ENCODE peak calls at places on chromosomes 11 and 22, in four cellular contexts. X, Z, M and U are unnamed samples. For H3K4me1 and H3K36me3, the result is how much of the 10 kb centered on the place peaks cover.

GRCh38 chr11:64165482-64165841 is 451 bp downstream of the MACROD1 start:
- DNase-seq in M (no peak), X (no peak), Z (no peak), U (no peak)

GRCh38 chr11:3853935-3854659 is 1.4 kb upstream of the STIM1 start:
- DNase-seq in M (no peak), X (no peak), Z (peak), U (no peak)

GRCh38 chr11:764322-765024 is 12.8 kb downstream of the GATD1 start:
- DNase-seq in Z (no peak), X (no peak), M (no peak), U (no peak)

GRCh38 chr11:61054927-61055562 is 47.2 kb upstream of the CD5 start:
- DNase-seq in Z (no peak), M (no peak), X (no peak), U (no peak)

GRCh38 chr11:117560786-117561530 is 233.3 kb downstream of the CEP164 start:
- DNase-seq in Z (no peak), M (no peak), X (no peak), U (no peak)

GRCh38 chr11:47917643-47918369 is 62.6 kb upstream of the PTPRJ start:
- DNase-seq in M (peak), X (peak), Z (peak), U (peak)

GRCh38 chr11:61803889-61804647 is 11.4 kb downstream of the FEN1 start:
- DNase-seq in M (no peak), Z (no peak), X (no peak), U (no peak)

GRCh38 chr11:2770556-2771301 is 70.9 kb upstream of the KCNQ1OT1 start:
- DNase-seq in X (no peak), Z (no peak), M (peak), U (peak)

GRCh38 chr22:18111759-18112330 is 1.2 kb downstream of the TUBA8 start:
- DNase-seq in X (no peak), M (no peak), Z (peak), U (no peak)

GRCh38 chr11:6385046-6385777 is 5.1 kb upstream of the SMPD1 start:
- DNase-seq in M (no peak), Z (no peak), X (no peak), U (no peak)

GRCh38 chr11:117690484-117691205 is 106.4 kb downstream of the DSCAML1 start:
- DNase-seq in M (no peak), Z (no peak), X (no peak), U (no peak)

GRCh38 chr11:131025020-131025419 is 108.7 kb upstream of the SNX19 start:
- DNase-seq in M (no peak), Z (no peak), X (no peak), U (no peak)

GRCh38 chr22:37492428-37493344 is 6.5 kb upstream of the MFNG start:
- DNase-seq in X (no peak), Z (no peak), M (no peak), U (no peak)
- H3K4me3 ChIP-seq in X (no peak), Z (no peak), M (no peak), U (no peak)

GRCh38 chr11:128517457-128518230 is 69.7 kb downstream of the ETS1 start:
- DNase-seq in M (peak), X (no peak), Z (no peak), U (no peak)

GRCh38 chr11:128520206-128520885 is 67.0 kb downstream of the ETS1 start:
- DNase-seq in Z (no peak), M (no peak), X (no peak), U (no peak)

GRCh38 chr11:128520886-128521696 is 66.3 kb downstream of the ETS1 start:
- DNase-seq in Z (no peak), X (no peak), M (no peak), U (no peak)

GRCh38 chr11:128518493-128519207 is 68.7 kb downstream of the ETS1 start:
- DNase-seq in X (no peak), M (no peak), Z (no peak), U (no peak)

GRCh38 chr11:128519353-128519752 is 68.0 kb downstream of the ETS1 start:
- DNase-seq in M (no peak), X (no peak), Z (no peak), U (no peak)
- H3K4me1 ChIP-seq in M (half or more), X (under half), Z (under half), U (under half)

GRCh38 chr22:46798041-46798365 is 35.6 kb downstream of the TBC1D22A start:
- DNase-seq in M (no peak), X (no peak), Z (no peak), U (no peak)
- H3K36me3 ChIP-seq in M (half or more), X (under half), Z (under half), U (under half)

GRCh38 chr22:27776410-27776958 is 25.1 kb downstream of the MN1 start:
- DNase-seq in Z (peak), M (no peak), X (no peak), U (no peak)
- H3K4me3 ChIP-seq in Z (peak), M (peak), X (no peak), U (no peak)

DNA sequence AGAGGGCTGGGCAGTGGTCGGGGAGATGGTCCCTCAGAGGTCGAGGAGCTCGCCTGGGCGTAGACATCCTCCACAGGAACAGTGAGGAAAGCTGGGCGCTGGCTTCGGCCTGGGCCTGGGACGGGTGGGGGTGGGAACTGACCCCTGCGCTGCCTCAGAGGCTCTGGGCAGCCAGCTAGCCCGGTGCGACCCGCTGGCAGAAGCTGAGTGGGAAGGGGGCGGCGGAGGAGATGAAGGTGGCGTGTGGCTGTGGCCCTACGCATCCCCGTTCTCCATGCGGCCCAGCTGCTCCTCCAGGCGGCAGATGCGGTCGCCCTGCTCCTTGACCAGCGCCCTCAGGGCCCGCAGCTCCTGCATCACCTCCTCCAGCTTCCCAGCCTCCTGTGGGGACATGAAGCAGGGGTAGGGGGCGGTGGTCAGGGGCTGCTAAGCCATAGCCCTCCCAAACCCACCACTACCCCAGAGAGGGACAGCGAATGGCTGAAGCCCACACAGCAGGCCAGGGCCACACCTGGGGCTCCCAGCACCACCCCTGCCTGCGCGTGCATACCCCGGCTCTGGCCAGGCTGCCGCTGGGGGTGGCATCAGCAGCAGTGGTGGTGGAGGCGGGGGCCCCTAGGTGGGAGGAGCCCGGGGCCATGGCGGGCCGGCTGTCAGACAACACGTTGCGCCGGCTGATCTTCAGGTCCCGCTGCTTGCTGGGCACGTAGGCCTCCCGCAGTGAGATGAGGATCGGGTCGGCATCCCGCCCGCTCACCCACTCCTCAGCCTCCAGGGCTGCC is 830 bp upstream of the PTPRCAP start:
- DNase-seq in Z (no peak), X (no peak), M (no peak), U (no peak)
- H3K4me1 ChIP-seq in Z (under half), X (under half), M (under half), U (under half)

GRCh38 chr11:32594272-32594671 is 10.6 kb downstream of the EIF3M start:
- DNase-seq in M (no peak), Z (no peak), X (no peak), U (no peak)
- H3K36me3 ChIP-seq in M (half or more), Z (under half), X (half or more), U (under half)

GRCh38 chr22:20435436-20436308 is 2.0 kb downstream of the SCARF2 start:
- DNase-seq in X (no peak), M (no peak), Z (no peak), U (no peak)
- H3K4me3 ChIP-seq in X (no peak), M (peak), Z (peak), U (no peak)

DNA sequence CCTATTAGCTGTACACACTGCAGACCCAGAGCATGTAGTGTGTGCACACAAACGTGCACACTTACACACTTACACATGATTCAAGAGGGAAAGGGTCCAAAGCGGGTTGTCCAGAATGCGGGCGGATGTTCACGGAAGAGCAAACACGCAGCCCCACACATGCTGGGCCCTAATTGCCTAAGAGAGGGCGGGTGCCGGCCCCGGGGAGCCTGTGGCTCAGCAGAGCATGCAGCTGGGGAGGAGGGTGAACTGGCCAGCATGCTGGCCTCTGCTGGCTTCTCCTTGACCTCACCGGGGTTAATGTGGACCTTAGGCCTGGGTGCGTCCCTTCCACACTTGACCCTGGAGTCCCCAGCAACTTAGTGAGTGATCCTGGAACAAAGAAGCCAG is 816.3 kb downstream of the BRD1 start:
- DNase-seq in Z (no peak), X (no peak), M (peak), U (no peak)
- H3K4me1 ChIP-seq in Z (under half), X (under half), M (under half), U (under half)

DNA sequence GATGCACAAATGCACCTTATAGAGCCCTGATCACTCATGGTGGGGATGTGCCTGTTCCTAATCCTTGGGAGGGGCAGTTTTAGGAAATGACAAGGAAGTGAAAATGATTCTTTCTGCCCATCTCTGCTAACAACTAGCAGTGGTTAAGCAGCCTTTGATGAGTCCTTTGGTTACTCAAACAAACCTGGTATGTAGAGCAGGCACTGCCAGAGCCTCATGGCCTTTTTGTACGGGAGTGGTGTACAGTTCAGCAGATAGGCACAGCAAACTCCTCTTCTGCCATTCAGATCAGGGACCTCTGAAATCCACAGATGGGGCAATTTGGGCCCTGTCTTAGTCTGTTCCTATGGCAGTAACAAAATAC is 66.2 kb downstream of the FZD4 start:
- DNase-seq in Z (no peak), M (no peak), X (no peak), U (no peak)
- H3K36me3 ChIP-seq in Z (under half), M (under half), X (under half), U (under half)

DNA sequence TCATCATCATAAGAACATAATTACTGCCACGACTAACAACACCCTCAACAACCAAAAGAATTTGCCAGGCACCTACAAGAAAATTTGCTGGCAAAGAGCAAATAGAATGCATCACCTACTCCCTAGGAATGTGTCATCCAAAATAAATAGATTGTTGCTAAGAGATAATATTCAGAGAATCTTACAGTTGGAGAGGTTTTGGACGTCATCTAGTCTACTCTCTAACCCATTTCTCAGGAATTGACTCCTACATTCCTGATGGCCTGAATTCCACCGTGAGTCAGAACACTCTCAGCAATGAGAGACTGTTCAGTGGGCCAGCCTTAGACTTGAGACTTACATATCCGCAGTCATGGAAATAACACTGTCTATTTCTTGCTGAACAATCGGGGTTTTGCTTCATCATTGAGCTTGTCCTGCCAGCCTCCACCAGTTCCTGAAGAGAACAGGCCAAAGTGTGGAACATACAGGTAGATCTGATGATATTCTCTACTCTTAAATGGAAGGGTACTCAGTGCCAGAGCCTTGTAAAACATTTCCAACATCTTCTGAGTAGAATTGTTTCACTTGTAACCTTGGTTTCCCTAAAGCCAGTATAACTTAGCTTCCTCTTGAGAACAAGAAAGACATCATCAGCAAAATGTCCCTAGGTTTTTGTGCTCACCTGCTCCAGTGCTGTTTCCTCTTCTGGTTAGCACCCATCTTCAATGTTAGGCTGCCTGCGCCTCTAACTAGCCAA is 8.3 kb downstream of the KIRREL3 start:
- DNase-seq in M (no peak), X (no peak), Z (no peak), U (no peak)
- H3K4me3 ChIP-seq in M (no peak), X (no peak), Z (no peak), U (no peak)